ENCODE peak calls at places on chromosomes 12 and 14, in four cellular contexts. G is DND-41, W is right lobe of liver, O is ascending aorta. D is an unnamed sample.

GRCh38 chr14:73740921-73741326 is 26.7 kb upstream of the PNMA1 start:
- DNase-seq in G (no peak), W (peak; percentile 95), O (no peak), D (no peak)

GRCh38 chr14:28756896-28757570 is 9.6 kb upstream of the FOXG1 start:
- DNase-seq in G (no peak), W (no peak), O (no peak), D (peak; percentile 22)

GRCh38 chr12:21773799-21774198 is 707 bp downstream of the KCNJ8 start:
- DNase-seq in G (no peak), W (no peak), O (no peak), D (no peak)

GRCh38 chr14:34981743-34982420 is 910 bp upstream of the SRP54 start:
- DNase-seq in G (peak; percentile 51), W (no peak), O (no peak), D (peak; percentile 64)

GRCh38 chr12:65252515-65252914 is 26.0 kb upstream of the MSRB3 start:
- DNase-seq in G (no peak), W (no peak), O (no peak), D (no peak)

GRCh38 chr12:123483602-123484273 is 25.8 kb downstream of the SNRNP35 start:
- DNase-seq in G (peak; percentile 76), W (no peak), O (no peak), D (peak; percentile 34)

GRCh38 chr12:102299731-102300130 is 102.1 kb upstream of the PMCH start:
- DNase-seq in G (no peak), W (no peak), O (no peak), D (no peak)

GRCh38 chr14:67853207-67853606 is 33.6 kb downstream of the RAD51B start:
- DNase-seq in G (no peak), W (no peak), O (no peak), D (no peak)

GRCh38 chr14:104135121-104135903 is 3.1 kb upstream of the KIF26A start:
- DNase-seq in G (no peak), W (peak; percentile 42), O (no peak), D (peak; percentile 37)

GRCh38 chr14:44040561-44040960 is 466.5 kb downstream of the FSCB start:
- DNase-seq in G (no peak), W (no peak), O (no peak), D (no peak)

GRCh38 chr14:67934087-67934486 is 114.5 kb downstream of the RAD51B start:
- DNase-seq in G (peak; percentile 45), W (no peak), O (no peak), D (peak; percentile 7)

GRCh38 chr12:106645074-106645421 is 62.2 kb downstream of the RFX4 start:
- DNase-seq in G (no peak), W (peak; percentile 73), O (no peak), D (no peak)

GRCh38 chr14:95068091-95068490 is 89.2 kb downstream of the DICER1 start:
- DNase-seq in G (no peak), W (peak; percentile 34), O (no peak), D (no peak)

GRCh38 chr14:95064734-95065133 is 92.6 kb downstream of the DICER1 start:
- DNase-seq in G (no peak), W (no peak), O (no peak), D (no peak)

GRCh38 chr14:95065411-95065810 is 91.9 kb downstream of the DICER1 start:
- DNase-seq in G (no peak), W (no peak), O (no peak), D (no peak)

GRCh38 chr14:95067526-95067925 is 89.8 kb downstream of the DICER1 start:
- DNase-seq in G (no peak), W (peak; percentile 28), O (no peak), D (no peak)

DNA sequence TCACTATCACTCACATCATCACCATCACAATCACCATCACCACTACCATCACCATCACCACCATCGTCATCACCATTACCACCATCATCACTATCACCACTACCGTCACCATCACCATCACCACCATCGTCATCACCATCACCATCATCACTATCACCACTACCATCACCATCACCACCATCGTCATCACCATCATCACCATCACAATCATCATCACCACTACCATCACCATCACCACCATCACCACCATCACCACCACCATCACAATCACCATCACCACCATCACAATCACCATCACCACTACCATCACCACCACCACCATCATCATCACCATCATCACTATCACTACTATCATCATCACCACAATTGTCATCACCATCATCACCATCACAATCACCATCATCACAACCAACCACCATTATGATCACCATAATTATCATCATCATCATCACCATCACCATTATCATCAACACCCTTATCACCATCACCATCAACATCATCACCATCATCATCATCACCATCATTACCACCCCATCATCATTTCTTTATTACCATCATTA is 90.8 kb downstream of the DICER1 start:
- DNase-seq in G (no peak), W (no peak), O (no peak), D (no peak)
- TF ChIP-seq CTCF in G (no peak), W (no peak), O (no peak), D (no peak)

GRCh38 chr12:56117778-56118687 is at the start of gene ZC3H10:
- DNase-seq in G (peak; percentile 99), W (peak; percentile 99), O (peak; percentile 98), D (peak; percentile 99)
- TF ChIP-seq CTCF in G (peak; percentile 69), W (peak; percentile 22), O (peak; percentile 59), D (no peak)

GRCh38 chr14:91860238-91860637 is 7.1 kb downstream of the TC2N start:
- DNase-seq in G (no peak), W (no peak), O (no peak), D (no peak)

GRCh38 chr14:91861091-91861490 is 6.2 kb downstream of the TC2N start:
- DNase-seq in G (no peak), W (no peak), O (no peak), D (no peak)

GRCh38 chr14:91854327-91854934 is 12.9 kb downstream of the TC2N start:
- DNase-seq in G (no peak), W (no peak), O (no peak), D (no peak)

GRCh38 chr14:91862417-91862816 is 4.9 kb downstream of the TC2N start:
- DNase-seq in G (no peak), W (no peak), O (no peak), D (no peak)

DNA sequence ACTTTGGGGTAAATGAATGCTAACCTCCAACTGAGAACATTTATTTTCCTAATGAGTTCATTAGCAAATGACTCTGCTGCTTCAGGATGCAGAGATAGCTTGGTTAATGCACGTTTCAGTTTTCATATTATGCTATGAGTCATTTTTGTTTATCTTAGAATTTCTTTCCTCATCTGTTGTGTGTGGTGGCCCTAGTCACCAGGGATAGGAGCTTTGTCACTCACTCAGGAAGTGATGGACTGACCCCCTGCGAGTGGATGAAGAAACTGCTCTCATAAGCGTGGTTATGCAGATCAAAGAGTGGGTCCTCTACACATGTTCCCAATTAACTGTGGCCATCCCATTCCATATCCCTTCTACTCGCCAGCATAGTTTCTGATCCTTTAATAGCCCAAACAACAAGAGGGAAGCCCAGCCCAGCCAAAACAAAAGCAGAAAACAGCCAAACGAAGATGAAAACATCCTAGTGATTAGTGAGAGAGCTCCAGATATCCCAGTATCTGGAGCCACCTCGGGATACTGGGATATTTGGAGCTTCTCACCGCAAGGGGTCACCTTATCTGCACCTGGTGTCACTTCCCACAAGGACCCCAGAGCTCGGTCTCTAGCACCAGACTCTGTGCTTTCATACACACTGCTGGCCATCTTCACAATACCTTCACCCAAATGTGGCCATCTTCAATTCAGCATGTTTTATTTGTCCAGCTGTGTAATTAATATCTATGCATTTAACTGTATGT is 8.6 kb downstream of the TC2N start:
- DNase-seq in G (no peak), W (no peak), O (no peak), D (peak; percentile 59)
- TF ChIP-seq CTCF in G (no peak), W (no peak), O (no peak), D (no peak)

GRCh38 chr12:116565963-116566362 is 6.8 kb downstream of the MAP1LC3B2 start:
- DNase-seq in G (no peak), W (no peak), O (no peak), D (no peak)
- TF ChIP-seq CTCF in G (no peak), W (no peak), O (no peak), D (no peak)

DNA sequence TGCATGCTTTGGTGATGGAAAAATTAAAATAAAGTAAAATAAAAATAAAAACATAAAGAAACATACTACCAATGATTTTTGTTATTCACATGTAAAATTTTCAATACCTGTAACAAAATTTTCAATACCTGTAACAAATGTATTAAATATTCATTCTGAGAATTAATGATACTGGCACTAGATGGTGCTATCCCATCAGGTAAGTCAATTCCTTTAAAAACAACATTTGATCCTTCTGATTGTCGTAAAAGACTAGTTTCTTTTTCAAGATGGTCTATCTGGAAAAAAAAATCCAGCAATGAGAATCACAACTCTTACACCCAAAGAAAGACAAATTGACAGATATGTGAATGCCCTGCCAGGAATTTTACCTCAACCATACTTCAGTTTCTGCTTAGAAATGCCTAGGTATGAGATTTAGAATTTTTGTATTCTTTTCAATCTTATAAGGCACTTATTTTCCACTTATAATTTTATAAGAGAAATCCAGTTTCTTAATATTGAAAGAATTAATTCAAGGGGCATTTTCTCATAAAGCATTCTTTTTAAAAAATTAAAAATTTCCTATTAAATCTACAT is 30.7 kb downstream of the CEP290 start:
- DNase-seq in G (no peak), W (no peak), O (no peak), D (no peak)
- TF ChIP-seq CTCF in G (peak; percentile 52), W (peak; percentile 53), O (peak; percentile 35), D (peak; percentile 54)

DNA sequence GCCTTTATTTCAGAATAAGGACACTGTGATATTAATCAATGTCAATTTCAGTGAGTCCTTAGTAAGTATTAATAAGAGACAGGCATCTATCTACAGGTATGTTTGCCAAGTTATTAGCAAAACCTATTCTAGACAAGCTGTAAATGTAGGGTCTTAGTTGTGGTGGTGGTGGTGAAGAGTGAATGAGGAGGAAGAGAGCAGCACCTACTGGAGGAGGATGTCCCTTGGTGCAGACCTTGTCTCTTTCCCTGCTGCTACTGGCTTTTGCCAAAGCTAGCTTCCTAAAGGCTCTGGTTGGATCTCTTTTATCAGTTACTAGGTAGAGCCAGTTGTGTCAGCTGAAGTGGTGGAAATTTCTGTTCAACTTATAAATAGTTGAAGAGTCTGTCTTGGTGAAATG is 304.8 kb upstream of the ATP2B1 start:
- DNase-seq in G (no peak), W (no peak), O (no peak), D (no peak)
- TF ChIP-seq CTCF in G (peak; percentile 51), W (no peak), O (no peak), D (no peak)

GRCh38 chr12:108633534-108634224 is at the start of gene SELPLG:
- DNase-seq in G (peak; percentile 90), W (peak; percentile 66), O (peak; percentile 42), D (peak; percentile 94)
- TF ChIP-seq CTCF in G (peak; percentile 62), W (no peak), O (no peak), D (no peak)

DNA sequence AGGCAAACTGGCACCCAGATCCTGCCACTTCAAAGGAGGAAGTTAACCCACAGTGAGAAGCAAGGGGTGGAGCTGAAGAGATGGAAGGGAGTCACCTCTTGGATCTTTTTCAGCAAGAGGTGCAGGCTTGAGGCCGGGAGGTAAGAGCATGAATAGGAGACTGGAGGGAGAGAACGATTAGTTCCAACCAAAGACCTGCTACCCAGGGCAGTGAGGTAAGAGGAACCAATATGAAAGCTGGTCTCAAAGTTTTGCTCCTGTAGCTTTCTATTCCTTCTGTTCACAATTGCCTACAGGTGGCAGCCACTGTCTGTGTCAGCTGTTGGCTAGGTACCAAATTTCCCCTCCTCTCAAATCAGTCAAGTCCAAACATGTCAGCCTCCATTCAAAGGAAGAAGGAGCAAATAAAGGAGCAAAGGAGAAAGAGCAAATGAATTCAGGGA is 14.9 kb upstream of the TAC3 start:
- DNase-seq in G (peak; percentile 61), W (no peak), O (no peak), D (peak; percentile 39)
- TF ChIP-seq CTCF in G (peak; percentile 55), W (no peak), O (no peak), D (no peak)

D was measured in activated CD8-positive, alpha-beta T cell treated with anti-CD3 and anti-CD28 coated beads for 36 hours.